ENCODE peak calls at places on chromosome 5, in nine cellular contexts. One of them, this sample, is unnamed.

GRCh38 chr5:10509593-10509992 is 54.3 kb upstream of the ANKRD33B start:
- DNase-seq in lower lobe of right lung: no peak
- DNase-seq in mammary epithelial cell: no peak
- DNase-seq in HepG2: no peak
- DNase-seq in K562: no peak
- DNase-seq in psoas muscle: no peak
- DNase-seq in GM23338: no peak
- DNase-seq in right lobe of liver: no peak
- DNase-seq in pancreas: no peak
- DNase-seq in this sample: no peak

GRCh38 chr5:176420972-176421544 is 4.7 kb upstream of the CLTB start:
- DNase-seq in K562: no peak
- DNase-seq in HepG2: no peak
- DNase-seq in right lobe of liver: no peak
- DNase-seq in GM23338: no peak
- DNase-seq in psoas muscle: no peak
- DNase-seq in mammary epithelial cell: no peak
- DNase-seq in pancreas: no peak
- DNase-seq in lower lobe of right lung: no peak
- DNase-seq in this sample: no peak

GRCh38 chr5:115433918-115434317 is 110.7 kb downstream of the FEM1C start:
- DNase-seq in right lobe of liver: no peak
- DNase-seq in lower lobe of right lung: no peak
- DNase-seq in psoas muscle: no peak
- DNase-seq in K562: no peak
- DNase-seq in GM23338: no peak
- DNase-seq in HepG2: no peak
- DNase-seq in mammary epithelial cell: peak; percentile 57
- DNase-seq in pancreas: no peak
- DNase-seq in this sample: no peak

GRCh38 chr5:20570486-20570885 is 582.5 kb upstream of the CDH18 start:
- DNase-seq in HepG2: no peak
- DNase-seq in K562: no peak
- DNase-seq in lower lobe of right lung: no peak
- DNase-seq in psoas muscle: no peak
- DNase-seq in GM23338: no peak
- DNase-seq in mammary epithelial cell: peak; percentile 60
- DNase-seq in pancreas: no peak
- DNase-seq in right lobe of liver: no peak
- DNase-seq in this sample: no peak

GRCh38 chr5:74266836-74267235 is 373.7 kb downstream of the ENC1 start:
- DNase-seq in GM23338: no peak
- DNase-seq in lower lobe of right lung: no peak
- DNase-seq in K562: no peak
- DNase-seq in HepG2: no peak
- DNase-seq in right lobe of liver: no peak
- DNase-seq in psoas muscle: no peak
- DNase-seq in mammary epithelial cell: no peak
- DNase-seq in pancreas: no peak
- DNase-seq in this sample: no peak

GRCh38 chr5:127746756-127747155 is 43.6 kb downstream of the CCDC192 start:
- DNase-seq in K562: no peak
- DNase-seq in pancreas: no peak
- DNase-seq in GM23338: no peak
- DNase-seq in HepG2: no peak
- DNase-seq in mammary epithelial cell: no peak
- DNase-seq in lower lobe of right lung: no peak
- DNase-seq in psoas muscle: no peak
- DNase-seq in right lobe of liver: no peak
- DNase-seq in this sample: no peak

GRCh38 chr5:113122053-113122452 is 145.5 kb downstream of the DCP2 start:
- DNase-seq in GM23338: no peak
- DNase-seq in right lobe of liver: no peak
- DNase-seq in pancreas: no peak
- DNase-seq in HepG2: no peak
- DNase-seq in mammary epithelial cell: peak; percentile 82
- DNase-seq in psoas muscle: peak; percentile 55
- DNase-seq in K562: no peak
- DNase-seq in lower lobe of right lung: no peak
- DNase-seq in this sample: no peak

GRCh38 chr5:2710910-2711309 is 40.6 kb downstream of the IRX2 start:
- DNase-seq in lower lobe of right lung: no peak
- DNase-seq in psoas muscle: no peak
- DNase-seq in pancreas: no peak
- DNase-seq in GM23338: peak; percentile 36
- DNase-seq in HepG2: no peak
- DNase-seq in K562: peak; percentile 47
- DNase-seq in mammary epithelial cell: no peak
- DNase-seq in right lobe of liver: no peak
- DNase-seq in this sample: no peak

DNA sequence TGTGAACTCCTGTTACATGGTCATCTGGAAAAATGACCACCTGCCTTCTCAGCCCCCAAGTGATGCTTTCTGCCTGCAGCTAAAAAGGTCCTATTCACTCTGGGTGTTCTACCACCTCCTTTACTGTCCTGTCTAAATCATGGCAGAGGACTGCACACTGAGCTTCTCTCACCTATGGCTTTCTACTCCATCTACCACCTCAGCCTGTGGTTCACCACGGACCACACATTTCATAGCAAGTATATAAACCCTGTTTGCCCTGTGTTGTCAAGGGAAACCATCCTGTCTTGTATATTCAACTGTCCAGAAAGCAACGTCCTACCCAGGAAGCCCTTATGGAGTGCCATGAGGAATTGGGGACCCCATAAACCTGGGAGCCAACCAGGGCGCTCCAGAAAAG is 167.4 kb upstream of the ITGA1 start:
- DNase-seq in lower lobe of right lung: no peak
- DNase-seq in GM23338: no peak
- DNase-seq in psoas muscle: no peak
- DNase-seq in right lobe of liver: no peak
- DNase-seq in HepG2: no peak
- DNase-seq in pancreas: no peak
- DNase-seq in K562: no peak
- DNase-seq in mammary epithelial cell: no peak
- DNase-seq in this sample: no peak
- H3K27me3 ChIP-seq in lower lobe of right lung: no peaks in the 10 kb centered on the region
- H3K27me3 ChIP-seq in GM23338: no peaks in the 10 kb centered on the region
- H3K27me3 ChIP-seq in psoas muscle: no peaks in the 10 kb centered on the region
- H3K27me3 ChIP-seq in right lobe of liver: no peaks in the 10 kb centered on the region
- H3K27me3 ChIP-seq in HepG2: no peaks in the 10 kb centered on the region
- H3K27me3 ChIP-seq in pancreas: no peaks in the 10 kb centered on the region
- H3K27me3 ChIP-seq in K562: no peaks in the 10 kb centered on the region
- H3K27me3 ChIP-seq in mammary epithelial cell: peaks cover 4% of the 10 kb centered on the region
- H3K27me3 ChIP-seq in this sample: no peaks in the 10 kb centered on the region

GRCh38 chr5:151082274-151082902 is 1.6 kb upstream of the TNIP1 start:
- DNase-seq in HepG2: peak; percentile 43
- DNase-seq in lower lobe of right lung: no peak
- DNase-seq in right lobe of liver: no peak
- DNase-seq in pancreas: no peak
- DNase-seq in K562: peak; percentile 62
- DNase-seq in mammary epithelial cell: peak; percentile 65
- DNase-seq in GM23338: peak; percentile 85
- DNase-seq in psoas muscle: no peak
- DNase-seq in this sample: peak; percentile 56
- TF ChIP-seq CTCF in HepG2: peak; percentile 18
- TF ChIP-seq CTCF in lower lobe of right lung: no peak
- TF ChIP-seq CTCF in right lobe of liver: no peak
- TF ChIP-seq CTCF in pancreas: no peak
- TF ChIP-seq CTCF in K562: peak; percentile 27
- TF ChIP-seq CTCF in mammary epithelial cell: peak; percentile 52
- TF ChIP-seq CTCF in GM23338: peak; percentile 25
- TF ChIP-seq CTCF in psoas muscle: peak; percentile 35
- TF ChIP-seq CTCF in this sample: peak; percentile 54

GRCh38 chr5:143208365-143208641 is 195.2 kb downstream of the NR3C1 start:
- DNase-seq in GM23338: no peak
- DNase-seq in K562: no peak
- DNase-seq in mammary epithelial cell: no peak
- DNase-seq in HepG2: no peak
- DNase-seq in psoas muscle: no peak
- DNase-seq in pancreas: no peak
- DNase-seq in lower lobe of right lung: no peak
- DNase-seq in right lobe of liver: no peak
- DNase-seq in this sample: no peak

GRCh38 chr5:143207563-143208364 is 195.7 kb downstream of the NR3C1 start:
- DNase-seq in lower lobe of right lung: no peak
- DNase-seq in K562: peak; percentile 48
- DNase-seq in GM23338: no peak
- DNase-seq in HepG2: no peak
- DNase-seq in psoas muscle: no peak
- DNase-seq in right lobe of liver: no peak
- DNase-seq in mammary epithelial cell: no peak
- DNase-seq in pancreas: no peak
- DNase-seq in this sample: no peak

GRCh38 chr5:143212261-143212660 is 191.2 kb downstream of the NR3C1 start:
- DNase-seq in HepG2: no peak
- DNase-seq in pancreas: no peak
- DNase-seq in mammary epithelial cell: no peak
- DNase-seq in K562: no peak
- DNase-seq in GM23338: no peak
- DNase-seq in psoas muscle: no peak
- DNase-seq in lower lobe of right lung: no peak
- DNase-seq in right lobe of liver: no peak
- DNase-seq in this sample: no peak

GRCh38 chr5:143208781-143209510 is 194.5 kb downstream of the NR3C1 start:
- DNase-seq in pancreas: no peak
- DNase-seq in K562: peak; percentile 56
- DNase-seq in mammary epithelial cell: no peak
- DNase-seq in lower lobe of right lung: no peak
- DNase-seq in psoas muscle: no peak
- DNase-seq in HepG2: no peak
- DNase-seq in right lobe of liver: no peak
- DNase-seq in GM23338: peak; percentile 34
- DNase-seq in this sample: peak; percentile 18

DNA sequence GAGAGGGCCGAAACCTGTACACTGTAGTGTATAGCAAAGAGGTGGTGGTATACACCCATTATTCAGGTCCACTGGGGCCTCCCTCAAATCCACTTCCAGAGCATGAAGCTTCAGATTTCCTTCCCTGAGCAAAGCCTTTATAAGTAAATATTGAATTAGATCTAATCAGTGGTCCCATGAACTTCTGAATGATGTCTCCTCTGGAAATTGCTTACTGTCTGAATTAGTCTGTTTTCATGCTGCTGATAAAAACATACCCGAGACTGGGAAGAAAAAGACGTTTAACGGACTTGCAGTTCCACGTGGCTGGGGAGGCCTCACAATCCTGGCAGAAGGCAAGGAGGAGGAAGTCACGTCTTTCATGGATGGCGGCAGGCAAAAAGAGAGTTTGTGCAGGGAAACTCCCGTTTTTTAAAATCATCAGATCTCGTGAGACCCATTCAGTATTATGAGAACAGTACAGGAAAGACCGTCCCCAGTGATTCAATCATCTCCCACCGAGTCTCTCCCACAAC is 193.5 kb downstream of the NR3C1 start:
- DNase-seq in pancreas: no peak
- DNase-seq in mammary epithelial cell: no peak
- DNase-seq in K562: no peak
- DNase-seq in lower lobe of right lung: no peak
- DNase-seq in right lobe of liver: no peak
- DNase-seq in HepG2: no peak
- DNase-seq in GM23338: no peak
- DNase-seq in psoas muscle: no peak
- DNase-seq in this sample: no peak
- H3K4me1 ChIP-seq in pancreas: no peaks in the 10 kb centered on the region
- H3K4me1 ChIP-seq in mammary epithelial cell: peaks cover 21% of the 10 kb centered on the region
- H3K4me1 ChIP-seq in K562: peaks cover 51% of the 10 kb centered on the region
- H3K4me1 ChIP-seq in lower lobe of right lung: peaks cover 27% of the 10 kb centered on the region
- H3K4me1 ChIP-seq in right lobe of liver: no peaks in the 10 kb centered on the region
- H3K4me1 ChIP-seq in HepG2: peaks cover 9% of the 10 kb centered on the region
- H3K4me1 ChIP-seq in GM23338: peaks cover 7% of the 10 kb centered on the region
- H3K4me1 ChIP-seq in psoas muscle: peaks cover 26% of the 10 kb centered on the region
- H3K4me1 ChIP-seq in this sample: peaks cover 5% of the 10 kb centered on the region

DNA sequence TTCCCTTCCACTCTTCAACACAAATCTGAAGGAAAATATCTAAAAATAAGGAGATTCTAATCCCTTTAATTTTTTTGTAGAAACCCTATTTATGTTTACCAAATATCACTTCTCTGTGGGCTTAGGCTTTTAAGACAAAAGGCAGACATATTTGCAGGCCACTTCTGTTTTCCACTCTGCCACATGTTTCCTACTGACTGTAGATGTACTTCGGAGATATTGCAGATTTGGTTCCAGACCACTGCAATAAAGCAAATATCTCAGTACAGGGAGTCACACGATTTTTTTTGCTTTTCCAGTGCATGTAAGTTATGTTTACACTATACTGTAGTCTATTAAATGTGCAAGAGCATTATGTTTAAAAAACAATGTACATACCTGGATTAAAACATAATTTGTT is 219.0 kb downstream of the SREK1 start:
- DNase-seq in GM23338: no peak
- DNase-seq in right lobe of liver: no peak
- DNase-seq in pancreas: no peak
- DNase-seq in psoas muscle: no peak
- DNase-seq in K562: no peak
- DNase-seq in lower lobe of right lung: no peak
- DNase-seq in HepG2: no peak
- DNase-seq in mammary epithelial cell: no peak
- DNase-seq in this sample: no peak
- H3K27me3 ChIP-seq in GM23338: no peaks in the 10 kb centered on the region
- H3K27me3 ChIP-seq in right lobe of liver: no peaks in the 10 kb centered on the region
- H3K27me3 ChIP-seq in pancreas: no peaks in the 10 kb centered on the region
- H3K27me3 ChIP-seq in psoas muscle: no peaks in the 10 kb centered on the region
- H3K27me3 ChIP-seq in K562: no peaks in the 10 kb centered on the region
- H3K27me3 ChIP-seq in lower lobe of right lung: no peaks in the 10 kb centered on the region
- H3K27me3 ChIP-seq in HepG2: no peaks in the 10 kb centered on the region
- H3K27me3 ChIP-seq in mammary epithelial cell: peaks cover 5% of the 10 kb centered on the region
- H3K27me3 ChIP-seq in this sample: no peaks in the 10 kb centered on the region

GRCh38 chr5:180673371-180674252 is 24.2 kb upstream of the FLT4 start:
- DNase-seq in K562: no peak
- DNase-seq in psoas muscle: no peak
- DNase-seq in mammary epithelial cell: no peak
- DNase-seq in right lobe of liver: no peak
- DNase-seq in GM23338: peak; percentile 64
- DNase-seq in pancreas: no peak
- DNase-seq in lower lobe of right lung: no peak
- DNase-seq in HepG2: no peak
- DNase-seq in this sample: no peak
- TF ChIP-seq CTCF in K562: peak; percentile 25
- TF ChIP-seq CTCF in psoas muscle: no peak
- TF ChIP-seq CTCF in mammary epithelial cell: no peak
- TF ChIP-seq CTCF in right lobe of liver: no peak
- TF ChIP-seq CTCF in GM23338: peak; percentile 90
- TF ChIP-seq CTCF in pancreas: no peak
- TF ChIP-seq CTCF in lower lobe of right lung: no peak
- TF ChIP-seq CTCF in HepG2: peak; percentile 24
- TF ChIP-seq CTCF in this sample: peak; percentile 10

GRCh38 chr5:181140766-181141165 is 6.6 kb upstream of the OR2V2 start:
- DNase-seq in mammary epithelial cell: no peak
- DNase-seq in pancreas: no peak
- DNase-seq in GM23338: no peak
- DNase-seq in psoas muscle: no peak
- DNase-seq in right lobe of liver: no peak
- DNase-seq in HepG2: no peak
- DNase-seq in lower lobe of right lung: no peak
- DNase-seq in K562: no peak
- DNase-seq in this sample: no peak
- H3K4me1 ChIP-seq in mammary epithelial cell: no peaks in the 10 kb centered on the region
- H3K4me1 ChIP-seq in pancreas: no peaks in the 10 kb centered on the region
- H3K4me1 ChIP-seq in GM23338: no peaks in the 10 kb centered on the region
- H3K4me1 ChIP-seq in psoas muscle: no peaks in the 10 kb centered on the region
- H3K4me1 ChIP-seq in right lobe of liver: no peaks in the 10 kb centered on the region
- H3K4me1 ChIP-seq in HepG2: no peaks in the 10 kb centered on the region
- H3K4me1 ChIP-seq in lower lobe of right lung: no peaks in the 10 kb centered on the region
- H3K4me1 ChIP-seq in K562: no peaks in the 10 kb centered on the region
- H3K4me1 ChIP-seq in this sample: no peaks in the 10 kb centered on the region